ENCODE peak calls at places on chromosomes 16 and 17, in nine cellular contexts. One of them, this sample, is unnamed.

GRCh38 chr17:39196820-39197331 is 593 bp downstream of the CACNB1 start:
- DNase-seq in posterior vena cava: no peak
- DNase-seq in left cardiac atrium: no peak
- DNase-seq in NCI-H2081: no peak
- DNase-seq in NCI-H1092 treated with DMSO at 0.1 percent for 48 hours: peak; percentile 10
- DNase-seq in A549: peak; percentile 83
- DNase-seq in pancreas: peak; percentile 35
- DNase-seq in T-helper 9 cell: no peak
- DNase-seq in dermis microvascular lymphatic vessel endothelial cell: peak; percentile 23
- DNase-seq in this sample: peak; percentile 30

GRCh38 chr16:85390511-85391174 is 222.5 kb upstream of the GSE1 start:
- DNase-seq in posterior vena cava: peak; percentile 96
- DNase-seq in NCI-H1092 treated with DMSO at 0.1 percent for 48 hours: peak; percentile 19
- DNase-seq in A549: peak; percentile 90
- DNase-seq in dermis microvascular lymphatic vessel endothelial cell: peak; percentile 66
- DNase-seq in left cardiac atrium: peak; percentile 92
- DNase-seq in pancreas: peak; percentile 17
- DNase-seq in NCI-H2081: no peak
- DNase-seq in T-helper 9 cell: no peak
- DNase-seq in this sample: peak; percentile 66

GRCh38 chr16:87053016-87053982 is 263.9 kb downstream of the C16orf95 start:
- DNase-seq in left cardiac atrium: no peak
- DNase-seq in posterior vena cava: peak; percentile 76
- DNase-seq in pancreas: no peak
- DNase-seq in NCI-H1092 treated with DMSO at 0.1 percent for 48 hours: no peak
- DNase-seq in NCI-H2081: no peak
- DNase-seq in A549: no peak
- DNase-seq in T-helper 9 cell: no peak
- DNase-seq in dermis microvascular lymphatic vessel endothelial cell: peak; percentile 96
- DNase-seq in this sample: no peak

GRCh38 chr16:9525037-9525436 is 433.6 kb downstream of the HAPSTR1 start:
- DNase-seq in A549: no peak
- DNase-seq in NCI-H1092 treated with DMSO at 0.1 percent for 48 hours: no peak
- DNase-seq in left cardiac atrium: no peak
- DNase-seq in NCI-H2081: no peak
- DNase-seq in pancreas: no peak
- DNase-seq in T-helper 9 cell: no peak
- DNase-seq in posterior vena cava: no peak
- DNase-seq in dermis microvascular lymphatic vessel endothelial cell: no peak
- DNase-seq in this sample: no peak

GRCh38 chr17:56096026-56096807 is 57.1 kb upstream of the ANKFN1 start:
- DNase-seq in pancreas: no peak
- DNase-seq in dermis microvascular lymphatic vessel endothelial cell: no peak
- DNase-seq in T-helper 9 cell: no peak
- DNase-seq in NCI-H2081: no peak
- DNase-seq in posterior vena cava: no peak
- DNase-seq in left cardiac atrium: no peak
- DNase-seq in NCI-H1092 treated with DMSO at 0.1 percent for 48 hours: no peak
- DNase-seq in A549: no peak
- DNase-seq in this sample: no peak

GRCh38 chr17:1464186-1464585 is 8.2 kb upstream of the CRK start:
- DNase-seq in NCI-H2081: no peak
- DNase-seq in A549: no peak
- DNase-seq in dermis microvascular lymphatic vessel endothelial cell: no peak
- DNase-seq in left cardiac atrium: no peak
- DNase-seq in posterior vena cava: no peak
- DNase-seq in T-helper 9 cell: no peak
- DNase-seq in pancreas: no peak
- DNase-seq in NCI-H1092 treated with DMSO at 0.1 percent for 48 hours: no peak
- DNase-seq in this sample: no peak

GRCh38 chr17:79244665-79245064 is 170.0 kb downstream of the ENGASE start:
- DNase-seq in pancreas: no peak
- DNase-seq in T-helper 9 cell: no peak
- DNase-seq in posterior vena cava: no peak
- DNase-seq in NCI-H2081: no peak
- DNase-seq in NCI-H1092 treated with DMSO at 0.1 percent for 48 hours: no peak
- DNase-seq in left cardiac atrium: no peak
- DNase-seq in A549: no peak
- DNase-seq in dermis microvascular lymphatic vessel endothelial cell: no peak
- DNase-seq in this sample: no peak

GRCh38 chr17:73198930-73199260 is 6.0 kb downstream of the COG1 start:
- DNase-seq in pancreas: no peak
- DNase-seq in A549: no peak
- DNase-seq in left cardiac atrium: no peak
- DNase-seq in NCI-H1092 treated with DMSO at 0.1 percent for 48 hours: no peak
- DNase-seq in T-helper 9 cell: no peak
- DNase-seq in posterior vena cava: no peak
- DNase-seq in NCI-H2081: no peak
- DNase-seq in dermis microvascular lymphatic vessel endothelial cell: no peak
- DNase-seq in this sample: no peak

GRCh38 chr17:43530303-43531081 is 15.6 kb downstream of the ETV4 start:
- DNase-seq in left cardiac atrium: peak; percentile 87
- DNase-seq in NCI-H2081: no peak
- DNase-seq in T-helper 9 cell: no peak
- DNase-seq in pancreas: peak; percentile 81
- DNase-seq in dermis microvascular lymphatic vessel endothelial cell: peak; percentile 89
- DNase-seq in A549: no peak
- DNase-seq in NCI-H1092 treated with DMSO at 0.1 percent for 48 hours: peak; percentile 75
- DNase-seq in posterior vena cava: peak; percentile 87
- DNase-seq in this sample: no peak

GRCh38 chr17:49494937-49495841 is at the start of gene NGFR:
- DNase-seq in left cardiac atrium: peak; percentile 57
- DNase-seq in pancreas: no peak
- DNase-seq in A549: peak; percentile 77
- DNase-seq in NCI-H2081: peak; percentile 45
- DNase-seq in posterior vena cava: no peak
- DNase-seq in NCI-H1092 treated with DMSO at 0.1 percent for 48 hours: peak; percentile 22
- DNase-seq in T-helper 9 cell: peak; percentile 43
- DNase-seq in dermis microvascular lymphatic vessel endothelial cell: peak; percentile 45
- DNase-seq in this sample: peak; percentile 39

GRCh38 chr16:65574311-65574966 is 452.6 kb upstream of the CDH11 start:
- DNase-seq in T-helper 9 cell: no peak
- DNase-seq in posterior vena cava: no peak
- DNase-seq in NCI-H1092 treated with DMSO at 0.1 percent for 48 hours: no peak
- DNase-seq in NCI-H2081: no peak
- DNase-seq in dermis microvascular lymphatic vessel endothelial cell: no peak
- DNase-seq in left cardiac atrium: no peak
- DNase-seq in A549: no peak
- DNase-seq in pancreas: no peak
- DNase-seq in this sample: no peak

GRCh38 chr16:54484700-54485099 is 198.1 kb upstream of the IRX3 start:
- DNase-seq in left cardiac atrium: no peak
- DNase-seq in NCI-H2081: no peak
- DNase-seq in T-helper 9 cell: no peak
- DNase-seq in pancreas: no peak
- DNase-seq in NCI-H1092 treated with DMSO at 0.1 percent for 48 hours: no peak
- DNase-seq in posterior vena cava: no peak
- DNase-seq in dermis microvascular lymphatic vessel endothelial cell: no peak
- DNase-seq in A549: no peak
- DNase-seq in this sample: no peak

GRCh38 chr16:56795011-56795410 is 65.1 kb downstream of the NUP93 start:
- DNase-seq in NCI-H1092 treated with DMSO at 0.1 percent for 48 hours: no peak
- DNase-seq in A549: no peak
- DNase-seq in posterior vena cava: no peak
- DNase-seq in dermis microvascular lymphatic vessel endothelial cell: peak; percentile 63
- DNase-seq in NCI-H2081: no peak
- DNase-seq in T-helper 9 cell: no peak
- DNase-seq in left cardiac atrium: no peak
- DNase-seq in pancreas: no peak
- DNase-seq in this sample: peak; percentile 5

GRCh38 chr16:86740817-86741799 is 162.8 kb downstream of the FOXL1 start:
- DNase-seq in T-helper 9 cell: no peak
- DNase-seq in dermis microvascular lymphatic vessel endothelial cell: peak; percentile 97
- DNase-seq in posterior vena cava: peak; percentile 84
- DNase-seq in NCI-H2081: no peak
- DNase-seq in left cardiac atrium: peak; percentile 70
- DNase-seq in pancreas: no peak
- DNase-seq in NCI-H1092 treated with DMSO at 0.1 percent for 48 hours: no peak
- DNase-seq in A549: peak; percentile 39
- DNase-seq in this sample: no peak

This sample was measured in COR-L47.